ENCODE peak calls at places on chromosomes 6 and 20, in four cellular contexts. G is brain microvascular endothelial cell, Y is hepatocyte, Z is mesendoderm. C is an unnamed sample. For H3K36me3 and H3K27me3, the result is how much of the 10 kb centered on the place peaks cover.

GRCh38 chr6:56978530-56978929 is 23.6 kb downstream of the BEND6 start:
- DNase-seq in G (no peak), Y (no peak), Z (no peak), C (no peak)

GRCh38 chr6:45882671-45883070 is 133.0 kb downstream of the CLIC5 start:
- DNase-seq in Y (no peak), G (no peak), Z (no peak), C (no peak)

GRCh38 chr20:50572922-50573777 is 63.0 kb downstream of the PTPN1 start:
- DNase-seq in G (no peak), Y (no peak), Z (no peak), C (peak)

GRCh38 chr6:89792881-89793280 is 26.7 kb downstream of the MDN1 start:
- DNase-seq in Z (peak), Y (peak), G (peak), C (no peak)

GRCh38 chr20:24650091-24650490 is 180.7 kb downstream of the SYNDIG1 start:
- DNase-seq in Z (no peak), Y (peak), G (no peak), C (peak)

GRCh38 chr6:52515219-52515960 is 61.5 kb downstream of the TRAM2 start:
- DNase-seq in Y (no peak), Z (peak), G (no peak), C (no peak)

GRCh38 chr6:110250838-110251237 is 70.6 kb downstream of the CDC40 start:
- DNase-seq in G (no peak), Y (no peak), Z (peak), C (no peak)

GRCh38 chr20:48769111-48769879 is 58.5 kb downstream of the PREX1 start:
- DNase-seq in Y (no peak), G (no peak), Z (peak), C (no peak)

GRCh38 chr20:46648903-46649649 is 2.2 kb downstream of the SLC13A3 start:
- DNase-seq in G (no peak), Z (peak), Y (no peak), C (no peak)

GRCh38 chr6:165556116-165556843 is 106.8 kb downstream of the PDE10A start:
- DNase-seq in G (peak), Z (no peak), Y (no peak), C (no peak)

GRCh38 chr6:54860739-54861138 is 14.2 kb downstream of the FAM83B start:
- DNase-seq in G (peak), Z (no peak), Y (peak), C (no peak)

GRCh38 chr6:70108230-70108629 is 194.7 kb downstream of the COL9A1 start:
- DNase-seq in G (peak), Z (peak), Y (peak), C (no peak)

GRCh38 chr6:82686719-82687118 is 323.1 kb downstream of the TPBG start:
- DNase-seq in Y (no peak), G (no peak), Z (no peak), C (no peak)

GRCh38 chr6:139713911-139714527 is 339.6 kb upstream of the CITED2 start:
- DNase-seq in Z (peak), Y (peak), G (no peak), C (no peak)

GRCh38 chr6:5726976-5727718 is 279.6 kb downstream of the NRN1 start:
- DNase-seq in Y (no peak), Z (no peak), G (no peak), C (peak)

GRCh38 chr6:47970826-47971225 is 140.2 kb downstream of the PTCHD4 start:
- DNase-seq in Y (no peak), Z (no peak), G (no peak), C (no peak)

GRCh38 chr6:164507197-164507957 is 802.0 kb downstream of the C6orf118 start:
- DNase-seq in Y (no peak), Z (no peak), G (no peak), C (peak)

DNA sequence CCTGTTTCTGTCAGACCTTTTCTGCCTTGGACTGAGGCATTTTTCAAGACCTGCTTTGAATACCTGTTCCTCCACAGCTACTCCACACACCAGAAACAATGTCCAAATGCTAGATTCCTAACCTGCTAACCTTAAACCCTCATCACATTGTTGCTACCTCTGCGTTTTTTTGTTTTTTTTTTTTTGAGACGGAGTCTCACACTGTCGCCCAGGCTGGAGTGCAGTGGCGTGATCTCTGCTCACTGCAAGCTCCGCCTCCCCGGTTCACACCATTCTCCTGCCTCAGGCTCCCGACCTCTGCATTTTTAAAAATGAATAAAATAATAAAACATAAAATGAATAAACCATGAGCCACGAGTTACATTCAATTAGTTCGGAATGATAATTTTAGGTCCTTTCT is 1.2 kb downstream of the C6orf89 start:
- DNase-seq in Y (no peak), G (no peak), Z (no peak), C (no peak)
- H3K4me3 ChIP-seq in Y (peak), G (peak), Z (no peak), C (peak)

GRCh38 chr6:99427988-99428387 is 2.9 kb upstream of the PNISR start:
- DNase-seq in G (no peak), Y (no peak), Z (no peak), C (no peak)
- H3K36me3 ChIP-seq in G (under half), Y (under half), Z (under half), C (under half)

GRCh38 chr20:45307076-45307645 is 521 bp downstream of the RBPJL start:
- DNase-seq in Z (no peak), G (no peak), Y (no peak), C (no peak)
- H3K27me3 ChIP-seq in Z (under half), G (under half), Y (under half), C (under half)

DNA sequence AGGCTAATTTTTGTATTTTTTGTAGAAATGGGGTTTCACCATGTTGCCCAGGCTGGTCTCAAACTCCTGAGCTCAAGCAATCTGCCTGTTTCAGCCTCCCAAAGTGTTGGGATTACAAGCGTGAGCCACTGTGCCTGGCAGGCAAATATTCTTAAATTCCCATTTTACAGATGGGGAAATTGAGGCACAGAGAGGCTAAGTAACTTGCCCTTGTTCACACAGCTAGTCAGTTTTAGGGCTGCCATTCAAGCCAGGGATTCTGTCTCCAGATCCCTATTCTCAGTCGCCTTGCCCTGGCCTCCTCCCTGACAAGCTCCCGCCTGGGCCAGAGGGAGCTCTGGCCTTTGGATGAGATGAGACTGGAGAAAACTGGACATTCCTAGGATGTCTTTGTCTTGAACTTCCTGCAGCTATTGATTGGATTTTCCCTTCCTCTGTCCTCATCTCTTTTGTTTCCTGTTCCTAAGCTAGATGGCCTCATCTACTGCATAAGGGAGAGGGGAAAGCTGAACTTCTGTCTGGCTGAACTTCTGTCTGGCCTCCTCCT is 90.5 kb downstream of the NDUFAF5 start:
- DNase-seq in Z (no peak), G (no peak), Y (no peak), C (no peak)
- H3K4me3 ChIP-seq in Z (no peak), G (no peak), Y (no peak), C (no peak)

GRCh38 chr6:98118357-98119045 is 715.9 kb upstream of the POU3F2 start:
- DNase-seq in Y (no peak), G (no peak), Z (peak), C (no peak)

GRCh38 chr6:98116513-98116912 is 717.9 kb upstream of the POU3F2 start:
- DNase-seq in G (no peak), Y (no peak), Z (no peak), C (no peak)

GRCh38 chr6:98117072-98117471 is 717.3 kb upstream of the POU3F2 start:
- DNase-seq in Z (no peak), G (no peak), Y (no peak), C (no peak)
- H3K36me3 ChIP-seq in Z (under half), G (under half), Y (under half), C (under half)

GRCh38 chr6:34158876-34159275 is 13.0 kb upstream of the GRM4 start:
- DNase-seq in Y (no peak), G (no peak), Z (no peak), C (no peak)
- H3K27me3 ChIP-seq in Y (under half), G (under half), Z (under half), C (under half)

GRCh38 chr6:168525926-168526630 is 85.1 kb downstream of the SMOC2 start:
- DNase-seq in G (no peak), Z (no peak), Y (no peak), C (no peak)
- H3K4me3 ChIP-seq in G (no peak), Z (no peak), Y (no peak), C (no peak)

GRCh38 chr6:99530627-99531026 is 15.4 kb upstream of the USP45 start:
- DNase-seq in G (no peak), Z (no peak), Y (no peak), C (no peak)
- H3K36me3 ChIP-seq in G (under half), Z (under half), Y (under half), C (under half)

GRCh38 chr6:44278316-44278715 is 8.1 kb downstream of the TMEM151B start:
- DNase-seq in Z (no peak), G (no peak), Y (no peak), C (no peak)
- H3K27me3 ChIP-seq in Z (under half), G (under half), Y (half or more), C (under half)

GRCh38 chr6:15401120-15401519 is 155.3 kb downstream of the JARID2 start:
- DNase-seq in Y (no peak), G (no peak), Z (no peak), C (no peak)

GRCh38 chr6:15401769-15402250 is 155.9 kb downstream of the JARID2 start:
- DNase-seq in Y (peak), G (no peak), Z (no peak), C (no peak)

GRCh38 chr6:15398657-15399287 is 152.9 kb downstream of the JARID2 start:
- DNase-seq in G (no peak), Z (no peak), Y (no peak), C (no peak)

GRCh38 chr6:15400572-15401004 is 154.7 kb downstream of the JARID2 start:
- DNase-seq in G (peak), Y (peak), Z (peak), C (no peak)

DNA sequence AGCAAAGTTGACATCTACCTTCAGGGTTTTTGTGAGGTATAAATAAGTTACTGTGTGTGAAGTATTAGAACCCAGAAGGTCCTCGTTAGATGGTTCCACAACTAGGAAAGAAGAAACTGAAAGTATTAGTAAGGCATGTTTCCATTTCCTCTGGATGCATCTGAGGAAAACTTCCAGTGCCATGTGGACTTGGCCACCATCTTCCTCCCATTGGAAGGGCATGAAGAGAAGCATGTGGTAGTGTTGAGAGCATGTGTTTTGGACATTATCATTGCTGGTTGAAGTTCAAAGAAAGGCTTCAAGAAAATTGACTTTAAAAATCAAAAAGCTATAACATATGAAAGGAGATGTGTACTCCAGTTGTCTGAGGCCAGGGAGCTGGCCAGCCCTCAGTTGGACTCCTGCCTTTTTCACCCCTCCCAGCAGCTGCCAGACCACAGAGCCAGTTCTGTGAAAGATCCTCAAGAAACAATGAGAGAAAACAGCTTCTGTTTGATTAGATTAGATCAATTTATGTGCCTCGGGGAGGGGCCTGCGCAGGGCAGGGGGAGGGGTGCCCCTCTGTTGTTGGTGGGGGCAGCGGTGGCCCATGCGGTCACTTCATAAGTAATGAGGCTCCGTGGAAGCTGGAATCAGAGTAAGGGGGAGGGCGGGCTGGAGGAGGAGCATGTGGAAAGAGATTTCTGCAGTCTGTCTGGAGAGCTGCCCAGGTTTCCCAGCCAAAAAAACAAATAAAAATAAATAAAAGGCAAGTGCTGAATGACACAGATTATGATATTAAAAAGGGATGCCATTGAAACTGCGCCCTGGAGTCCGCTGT is 154.0 kb downstream of the JARID2 start:
- DNase-seq in Y (peak), G (peak), Z (peak), C (peak)
- H3K4me3 ChIP-seq in Y (no peak), G (peak), Z (no peak), C (peak)

C was measured in MG63.